ENCODE peak calls at places on chromosome 3, in ten cellular contexts. One of them, this sample, is unnamed.

GRCh38 chr3:23809294-23809693 is 3.5 kb downstream of the UBE2E1 start:
- DNase-seq in GM12878: no peak
- DNase-seq in ovary: no peak
- DNase-seq in MCF 10A: no peak
- DNase-seq in fibroblast of mammary gland: no peak
- DNase-seq in astrocyte: no peak
- DNase-seq in cardiac fibroblast: no peak
- DNase-seq in GM13976: no peak
- DNase-seq in mammary epithelial cell: no peak
- DNase-seq in endodermal cell: no peak
- DNase-seq in this sample: no peak

GRCh38 chr3:156535162-156535627 is 19.7 kb downstream of the SSR3 start:
- DNase-seq in GM12878: no peak
- DNase-seq in ovary: peak
- DNase-seq in MCF 10A: peak
- DNase-seq in fibroblast of mammary gland: peak
- DNase-seq in astrocyte: peak
- DNase-seq in cardiac fibroblast: peak
- DNase-seq in GM13976: no peak
- DNase-seq in mammary epithelial cell: peak
- DNase-seq in endodermal cell: peak
- DNase-seq in this sample: no peak

GRCh38 chr3:163809540-163809993 is 1268.7 kb downstream of the SI start:
- DNase-seq in GM12878: peak
- DNase-seq in ovary: no peak
- DNase-seq in MCF 10A: no peak
- DNase-seq in fibroblast of mammary gland: no peak
- DNase-seq in astrocyte: no peak
- DNase-seq in cardiac fibroblast: no peak
- DNase-seq in GM13976: peak
- DNase-seq in mammary epithelial cell: no peak
- DNase-seq in endodermal cell: no peak
- DNase-seq in this sample: no peak

GRCh38 chr3:17951241-17951640 is 208.8 kb upstream of the TBC1D5 start:
- DNase-seq in GM12878: no peak
- DNase-seq in ovary: no peak
- DNase-seq in MCF 10A: no peak
- DNase-seq in fibroblast of mammary gland: no peak
- DNase-seq in astrocyte: no peak
- DNase-seq in cardiac fibroblast: no peak
- DNase-seq in GM13976: no peak
- DNase-seq in mammary epithelial cell: no peak
- DNase-seq in endodermal cell: no peak
- DNase-seq in this sample: no peak

GRCh38 chr3:58824777-58825176 is 158.2 kb upstream of the FAM3D start:
- DNase-seq in GM12878: no peak
- DNase-seq in ovary: no peak
- DNase-seq in MCF 10A: no peak
- DNase-seq in fibroblast of mammary gland: no peak
- DNase-seq in astrocyte: no peak
- DNase-seq in cardiac fibroblast: no peak
- DNase-seq in GM13976: no peak
- DNase-seq in mammary epithelial cell: no peak
- DNase-seq in endodermal cell: no peak
- DNase-seq in this sample: no peak

GRCh38 chr3:192367616-192368015 is 359.7 kb downstream of the FGF12 start:
- DNase-seq in GM12878: no peak
- DNase-seq in ovary: no peak
- DNase-seq in MCF 10A: peak
- DNase-seq in fibroblast of mammary gland: no peak
- DNase-seq in astrocyte: no peak
- DNase-seq in cardiac fibroblast: no peak
- DNase-seq in GM13976: no peak
- DNase-seq in mammary epithelial cell: no peak
- DNase-seq in endodermal cell: no peak
- DNase-seq in this sample: no peak

GRCh38 chr3:196563721-196564225 is 4.6 kb downstream of the WDR53 start:
- DNase-seq in GM12878: no peak
- DNase-seq in ovary: no peak
- DNase-seq in MCF 10A: peak
- DNase-seq in fibroblast of mammary gland: peak
- DNase-seq in astrocyte: peak
- DNase-seq in cardiac fibroblast: peak
- DNase-seq in GM13976: no peak
- DNase-seq in mammary epithelial cell: peak
- DNase-seq in endodermal cell: no peak
- DNase-seq in this sample: no peak

GRCh38 chr3:197711973-197712707 is 24.6 kb downstream of the RUBCN start:
- DNase-seq in GM12878: peak
- DNase-seq in ovary: peak
- DNase-seq in MCF 10A: peak
- DNase-seq in fibroblast of mammary gland: peak
- DNase-seq in astrocyte: peak
- DNase-seq in cardiac fibroblast: peak
- DNase-seq in GM13976: peak
- DNase-seq in mammary epithelial cell: peak
- DNase-seq in endodermal cell: peak
- DNase-seq in this sample: peak

GRCh38 chr3:14142567-14143270 is 17.9 kb downstream of the TMEM43 start:
- DNase-seq in GM12878: no peak
- DNase-seq in ovary: no peak
- DNase-seq in MCF 10A: peak
- DNase-seq in fibroblast of mammary gland: no peak
- DNase-seq in astrocyte: no peak
- DNase-seq in cardiac fibroblast: no peak
- DNase-seq in GM13976: no peak
- DNase-seq in mammary epithelial cell: peak
- DNase-seq in endodermal cell: peak
- DNase-seq in this sample: no peak

DNA sequence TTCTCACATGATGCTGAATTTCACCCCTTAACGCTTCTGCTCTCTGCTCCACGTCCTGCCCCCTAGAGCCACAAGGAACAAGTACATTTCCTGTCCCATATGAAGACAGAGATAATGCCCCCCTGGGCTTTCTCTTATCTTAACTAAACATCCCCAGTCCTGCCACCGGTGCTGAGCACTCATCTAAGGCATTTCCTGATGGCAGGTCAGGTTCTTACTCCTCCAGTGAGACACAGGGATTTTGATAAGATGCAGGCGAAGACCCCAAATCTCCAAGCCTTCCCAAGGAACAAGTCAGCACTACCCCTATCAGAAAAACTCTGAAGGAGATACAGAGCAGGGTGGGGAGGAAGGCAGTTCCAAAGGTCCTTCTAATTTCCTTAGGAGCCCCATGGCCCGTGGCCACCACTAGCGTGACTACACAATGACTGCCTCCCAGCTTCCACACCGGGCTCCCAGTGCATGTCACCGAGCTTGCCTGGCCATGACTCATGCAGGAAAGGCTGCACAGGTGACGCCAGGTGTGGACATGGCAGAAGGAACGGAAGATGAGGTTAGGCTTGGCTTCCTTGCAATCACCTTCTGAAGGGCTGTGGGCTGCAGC is 152.9 kb downstream of the XXYLT1 start:
- DNase-seq in GM12878: no peak
- DNase-seq in ovary: no peak
- DNase-seq in MCF 10A: peak
- DNase-seq in fibroblast of mammary gland: no peak
- DNase-seq in astrocyte: no peak
- DNase-seq in cardiac fibroblast: peak
- DNase-seq in GM13976: no peak
- DNase-seq in mammary epithelial cell: peak
- DNase-seq in endodermal cell: peak
- DNase-seq in this sample: no peak
- TF ChIP-seq CTCF in GM12878: no peak
- TF ChIP-seq CTCF in ovary: no peak
- TF ChIP-seq CTCF in MCF 10A: no peak
- TF ChIP-seq CTCF in fibroblast of mammary gland: peak
- TF ChIP-seq CTCF in astrocyte: peak
- TF ChIP-seq CTCF in cardiac fibroblast: peak
- TF ChIP-seq CTCF in GM13976: peak
- TF ChIP-seq CTCF in mammary epithelial cell: no peak
- TF ChIP-seq CTCF in endodermal cell: peak
- TF ChIP-seq CTCF in this sample: peak

GRCh38 chr3:53242642-53243041 is 13.2 kb downstream of the TKT start:
- DNase-seq in GM12878: no peak
- DNase-seq in ovary: no peak
- DNase-seq in MCF 10A: peak
- DNase-seq in fibroblast of mammary gland: peak
- DNase-seq in astrocyte: no peak
- DNase-seq in cardiac fibroblast: peak
- DNase-seq in GM13976: no peak
- DNase-seq in mammary epithelial cell: no peak
- DNase-seq in endodermal cell: no peak
- DNase-seq in this sample: no peak
- TF ChIP-seq CTCF in GM12878: no peak
- TF ChIP-seq CTCF in ovary: no peak
- TF ChIP-seq CTCF in MCF 10A: no peak
- TF ChIP-seq CTCF in fibroblast of mammary gland: no peak
- TF ChIP-seq CTCF in astrocyte: no peak
- TF ChIP-seq CTCF in cardiac fibroblast: no peak
- TF ChIP-seq CTCF in GM13976: no peak
- TF ChIP-seq CTCF in mammary epithelial cell: no peak
- TF ChIP-seq CTCF in endodermal cell: no peak
- TF ChIP-seq CTCF in this sample: no peak

DNA sequence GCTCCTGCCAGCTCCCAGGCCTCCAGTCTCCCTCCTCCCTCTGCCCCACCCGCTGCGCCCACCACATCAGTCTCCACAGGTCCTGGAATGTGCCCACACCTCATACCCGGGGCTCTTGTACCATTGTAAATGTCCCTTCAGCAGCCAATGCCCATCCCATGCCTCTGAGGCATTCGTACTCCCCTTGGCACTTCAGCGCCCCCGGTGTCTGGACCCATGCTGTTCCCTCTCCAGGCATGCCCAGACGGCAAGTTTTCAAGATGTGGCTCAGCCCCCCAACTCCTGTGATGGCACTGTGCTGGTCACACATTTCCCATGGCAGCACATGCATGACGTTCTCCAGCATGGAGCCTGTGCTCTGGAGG is 13.3 kb downstream of the PLXND1 start:
- DNase-seq in GM12878: no peak
- DNase-seq in ovary: no peak
- DNase-seq in MCF 10A: no peak
- DNase-seq in fibroblast of mammary gland: no peak
- DNase-seq in astrocyte: no peak
- DNase-seq in cardiac fibroblast: no peak
- DNase-seq in GM13976: no peak
- DNase-seq in mammary epithelial cell: no peak
- DNase-seq in endodermal cell: peak
- DNase-seq in this sample: no peak
- TF ChIP-seq CTCF in GM12878: peak
- TF ChIP-seq CTCF in ovary: no peak
- TF ChIP-seq CTCF in MCF 10A: no peak
- TF ChIP-seq CTCF in fibroblast of mammary gland: no peak
- TF ChIP-seq CTCF in astrocyte: no peak
- TF ChIP-seq CTCF in cardiac fibroblast: peak
- TF ChIP-seq CTCF in GM13976: no peak
- TF ChIP-seq CTCF in mammary epithelial cell: no peak
- TF ChIP-seq CTCF in endodermal cell: peak
- TF ChIP-seq CTCF in this sample: no peak

GRCh38 chr3:152232001-152232400 is 36.7 kb upstream of the MBNL1 start:
- DNase-seq in GM12878: no peak
- DNase-seq in ovary: no peak
- DNase-seq in MCF 10A: no peak
- DNase-seq in fibroblast of mammary gland: no peak
- DNase-seq in astrocyte: no peak
- DNase-seq in cardiac fibroblast: no peak
- DNase-seq in GM13976: no peak
- DNase-seq in mammary epithelial cell: no peak
- DNase-seq in endodermal cell: no peak
- DNase-seq in this sample: no peak

GRCh38 chr3:152225176-152225575 is 43.6 kb upstream of the MBNL1 start:
- DNase-seq in GM12878: no peak
- DNase-seq in ovary: no peak
- DNase-seq in MCF 10A: no peak
- DNase-seq in fibroblast of mammary gland: no peak
- DNase-seq in astrocyte: peak
- DNase-seq in cardiac fibroblast: no peak
- DNase-seq in GM13976: no peak
- DNase-seq in mammary epithelial cell: no peak
- DNase-seq in endodermal cell: no peak
- DNase-seq in this sample: no peak

GRCh38 chr3:152232679-152233078 is 36.0 kb upstream of the MBNL1 start:
- DNase-seq in GM12878: no peak
- DNase-seq in ovary: no peak
- DNase-seq in MCF 10A: no peak
- DNase-seq in fibroblast of mammary gland: no peak
- DNase-seq in astrocyte: no peak
- DNase-seq in cardiac fibroblast: no peak
- DNase-seq in GM13976: no peak
- DNase-seq in mammary epithelial cell: peak
- DNase-seq in endodermal cell: no peak
- DNase-seq in this sample: no peak

GRCh38 chr3:152230367-152230766 is 38.4 kb upstream of the MBNL1 start:
- DNase-seq in GM12878: no peak
- DNase-seq in ovary: no peak
- DNase-seq in MCF 10A: no peak
- DNase-seq in fibroblast of mammary gland: no peak
- DNase-seq in astrocyte: no peak
- DNase-seq in cardiac fibroblast: no peak
- DNase-seq in GM13976: no peak
- DNase-seq in mammary epithelial cell: no peak
- DNase-seq in endodermal cell: no peak
- DNase-seq in this sample: no peak

DNA sequence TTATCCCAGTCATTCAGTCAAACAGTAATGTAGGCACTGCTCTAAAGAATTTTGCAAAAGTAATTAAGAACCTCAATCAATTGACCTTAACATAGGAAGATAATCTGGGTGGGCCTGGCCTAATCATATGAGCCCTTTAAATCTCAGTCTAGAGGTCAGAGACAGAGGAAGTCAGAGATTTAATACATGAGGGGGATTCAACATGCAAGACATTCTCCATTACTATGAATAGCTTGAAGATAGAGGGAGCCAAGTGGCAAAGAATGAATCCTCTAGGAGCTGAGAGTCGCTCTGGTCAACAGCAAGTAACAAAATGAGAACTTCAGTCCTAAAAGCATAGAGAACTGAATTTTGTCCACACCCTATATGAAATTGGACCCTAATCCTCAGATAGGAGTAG is 39.0 kb upstream of the MBNL1 start:
- DNase-seq in GM12878: no peak
- DNase-seq in ovary: no peak
- DNase-seq in MCF 10A: no peak
- DNase-seq in fibroblast of mammary gland: no peak
- DNase-seq in astrocyte: no peak
- DNase-seq in cardiac fibroblast: no peak
- DNase-seq in GM13976: no peak
- DNase-seq in mammary epithelial cell: no peak
- DNase-seq in endodermal cell: no peak
- DNase-seq in this sample: no peak
- TF ChIP-seq CTCF in GM12878: no peak
- TF ChIP-seq CTCF in ovary: no peak
- TF ChIP-seq CTCF in MCF 10A: no peak
- TF ChIP-seq CTCF in fibroblast of mammary gland: no peak
- TF ChIP-seq CTCF in astrocyte: no peak
- TF ChIP-seq CTCF in cardiac fibroblast: no peak
- TF ChIP-seq CTCF in GM13976: no peak
- TF ChIP-seq CTCF in mammary epithelial cell: no peak
- TF ChIP-seq CTCF in endodermal cell: no peak
- TF ChIP-seq CTCF in this sample: no peak